ENCODE peak calls at places on chromosomes 2 and 18, in nine cellular contexts. A is right cardiac atrium; Y is breast epithelium; L is heart left ventricle; T is CD4-positive, alpha-beta memory T cell; C is CD8-positive, alpha-beta T cell; M is tibial nerve; Q is fibroblast of lung; F is GM06990. N is an unnamed sample.

GRCh38 chr2:15601681-15602080 is 10.0 kb downstream of the DDX1 start:
- DNase-seq in A (no peak), Y (no peak), L (no peak), T (no peak), C (no peak), M (no peak), Q (no peak), F (no peak), N (no peak)

GRCh38 chr2:64338910-64339500 is 115.0 kb upstream of the LGALSL start:
- DNase-seq in A (no peak), Y (no peak), L (no peak), T (no peak), C (peak; percentile 76), M (no peak), Q (peak; percentile 61), F (no peak), N (no peak)

GRCh38 chr2:74104839-74105238 is 42.9 kb downstream of the BOLA3 start:
- DNase-seq in A (no peak), Y (no peak), L (no peak), T (peak; percentile 17), C (no peak), M (no peak), Q (no peak), F (no peak), N (no peak)

GRCh38 chr18:48486762-48487161 is 52.1 kb upstream of the CTIF start:
- DNase-seq in A (no peak), Y (no peak), L (no peak), T (no peak), C (no peak), M (no peak), Q (peak; percentile 84), F (no peak), N (no peak)

GRCh38 chr2:17879137-17879912 is 858 bp downstream of the KCNS3 start:
- DNase-seq in A (peak; percentile 86), Y (peak; percentile 42), L (peak; percentile 72), T (no peak), C (no peak), M (no peak), Q (peak; percentile 52), F (peak; percentile 20), N (peak; percentile 59)

GRCh38 chr2:231334981-231335380 is 60.5 kb upstream of the B3GNT7 start:
- DNase-seq in A (no peak), Y (no peak), L (no peak), T (no peak), C (no peak), M (no peak), Q (no peak), F (no peak), N (no peak)

GRCh38 chr2:118697771-118698170 is 149.7 kb downstream of the EN1 start:
- DNase-seq in A (no peak), Y (no peak), L (no peak), T (no peak), C (no peak), M (no peak), Q (peak; percentile 84), F (no peak), N (no peak)

GRCh38 chr18:69400253-69400975 is at the start of gene DOK6:
- DNase-seq in A (peak; percentile 86), Y (no peak), L (peak; percentile 66), T (no peak), C (no peak), M (peak; percentile 16), Q (peak; percentile 85), F (no peak), N (peak; percentile 62)

GRCh38 chr2:230674401-230674800 is 38.2 kb upstream of the CAB39 start:
- DNase-seq in A (no peak), Y (no peak), L (no peak), T (no peak), C (no peak), M (no peak), Q (no peak), F (no peak), N (no peak)

GRCh38 chr2:230721712-230722111 is 9.1 kb downstream of the CAB39 start:
- DNase-seq in A (no peak), Y (no peak), L (no peak), T (peak; percentile 19), C (no peak), M (no peak), Q (peak; percentile 56), F (no peak), N (no peak)

GRCh38 chr2:217943379-217944321 is 59.1 kb downstream of the TNS1 start:
- DNase-seq in A (peak; percentile 95), Y (peak; percentile 65), L (peak; percentile 91), T (no peak), C (no peak), M (peak; percentile 68), Q (peak; percentile 70), F (no peak), N (peak; percentile 93)

GRCh38 chr18:48065601-48065995 is 135.1 kb upstream of the SMAD2 start:
- DNase-seq in A (no peak), Y (no peak), L (no peak), T (no peak), C (no peak), M (no peak), Q (no peak), F (no peak), N (peak; percentile 47)

DNA sequence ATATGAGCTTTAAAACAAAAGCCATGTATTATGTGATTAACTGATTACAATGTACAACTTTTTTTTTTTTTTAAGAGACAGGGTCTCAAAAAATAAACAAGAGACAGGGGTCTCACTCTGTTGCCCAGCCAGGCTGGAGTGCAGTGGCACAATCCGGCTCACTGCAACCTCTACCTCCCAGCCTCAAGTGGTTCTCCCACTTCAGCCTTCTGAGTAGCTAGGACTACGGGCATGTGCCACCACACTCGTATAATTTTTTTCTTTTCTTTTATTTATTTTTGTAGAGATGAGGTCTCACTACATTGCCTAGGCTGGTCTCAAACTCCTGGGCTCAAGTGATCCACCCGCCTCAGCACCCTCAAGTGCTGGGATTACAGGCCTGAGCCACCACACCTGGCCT is 103.1 kb downstream of the ATAD2B start:
- DNase-seq in A (no peak), Y (no peak), L (no peak), T (no peak), C (no peak), M (no peak), Q (no peak), F (no peak), N (peak; percentile 14)
- H3K27me3 ChIP-seq in A (no peaks in the 10 kb centered on the region), Y (no peaks in the 10 kb centered on the region), L (no peaks in the 10 kb centered on the region), T (no peaks in the 10 kb centered on the region), C (no peaks in the 10 kb centered on the region), M (no peaks in the 10 kb centered on the region), Q (no peaks in the 10 kb centered on the region), F (no peaks in the 10 kb centered on the region), N (no peaks in the 10 kb centered on the region)

GRCh38 chr2:218983971-218984238 is 1.1 kb downstream of the FEV start:
- DNase-seq in A (no peak), Y (no peak), L (no peak), T (no peak), C (no peak), M (no peak), Q (no peak), F (no peak), N (no peak)

GRCh38 chr2:218980800-218981389 is 4.1 kb downstream of the FEV start:
- DNase-seq in A (no peak), Y (no peak), L (no peak), T (no peak), C (no peak), M (no peak), Q (no peak), F (no peak), N (no peak)

GRCh38 chr2:218981390-218982311 is 3.3 kb downstream of the FEV start:
- DNase-seq in A (no peak), Y (no peak), L (peak; percentile 45), T (no peak), C (no peak), M (no peak), Q (peak; percentile 20), F (no peak), N (peak; percentile 22)

GRCh38 chr2:218983263-218983970 is 1.6 kb downstream of the FEV start:
- DNase-seq in A (no peak), Y (no peak), L (no peak), T (no peak), C (no peak), M (no peak), Q (no peak), F (no peak), N (no peak)

DNA sequence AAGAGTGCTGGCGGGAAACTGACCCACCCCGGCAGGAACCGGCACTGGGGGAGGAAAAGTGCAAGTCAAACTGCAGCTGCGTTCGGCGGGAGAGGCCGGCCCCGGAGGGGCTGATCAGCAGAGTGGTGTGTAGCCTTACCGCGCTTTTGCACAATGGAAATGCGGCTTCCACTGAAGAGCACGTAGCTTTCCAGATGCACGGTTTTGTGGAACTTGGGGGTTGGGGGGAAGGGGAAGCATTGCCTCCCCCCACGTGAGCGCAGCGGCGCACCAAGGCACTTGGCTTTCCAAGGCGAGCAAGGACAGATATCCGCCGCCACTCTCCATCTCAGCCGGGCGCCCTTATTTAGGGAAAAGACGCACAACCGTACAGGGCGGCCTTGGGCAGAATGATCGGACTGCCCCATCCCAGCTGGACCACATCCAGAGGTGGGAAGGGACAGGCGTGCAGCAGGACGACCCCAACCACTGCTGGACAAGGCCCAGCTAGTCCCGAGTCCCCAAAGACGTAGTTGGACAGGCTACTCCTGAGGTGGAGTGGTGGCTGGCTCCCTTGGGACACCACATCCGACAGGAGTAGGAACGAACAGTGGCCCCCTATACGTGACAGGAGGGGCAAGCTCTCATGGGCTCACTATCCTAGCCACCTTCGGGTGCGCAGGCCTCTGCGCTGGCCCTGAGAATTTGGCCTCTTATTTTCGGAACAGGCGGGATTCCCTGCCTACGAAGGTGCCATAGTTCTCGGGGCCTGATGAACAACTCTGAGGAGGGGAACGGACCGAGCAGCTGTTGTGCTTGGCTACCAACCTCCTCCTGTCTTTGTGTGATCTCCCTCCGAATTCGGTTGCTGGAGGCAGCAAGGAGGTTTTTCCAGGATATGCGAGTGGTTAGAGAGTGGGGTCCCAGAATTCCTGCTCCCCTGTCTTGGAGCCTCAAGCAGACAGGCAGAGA is 2.4 kb downstream of the FEV start:
- DNase-seq in A (no peak), Y (no peak), L (no peak), T (no peak), C (no peak), M (no peak), Q (no peak), F (no peak), N (no peak)
- H3K27me3 ChIP-seq in A (no peaks in the 10 kb centered on the region), Y (peaks cover 8% of the 10 kb centered on the region), L (peaks cover 95% of the 10 kb centered on the region), T (peaks cover 46% of the 10 kb centered on the region), C (peaks cover 58% of the 10 kb centered on the region), M (peaks cover 97% of the 10 kb centered on the region), Q (peaks cover 57% of the 10 kb centered on the region), F (peaks cover 8% of the 10 kb centered on the region), N (peaks cover 45% of the 10 kb centered on the region)

DNA sequence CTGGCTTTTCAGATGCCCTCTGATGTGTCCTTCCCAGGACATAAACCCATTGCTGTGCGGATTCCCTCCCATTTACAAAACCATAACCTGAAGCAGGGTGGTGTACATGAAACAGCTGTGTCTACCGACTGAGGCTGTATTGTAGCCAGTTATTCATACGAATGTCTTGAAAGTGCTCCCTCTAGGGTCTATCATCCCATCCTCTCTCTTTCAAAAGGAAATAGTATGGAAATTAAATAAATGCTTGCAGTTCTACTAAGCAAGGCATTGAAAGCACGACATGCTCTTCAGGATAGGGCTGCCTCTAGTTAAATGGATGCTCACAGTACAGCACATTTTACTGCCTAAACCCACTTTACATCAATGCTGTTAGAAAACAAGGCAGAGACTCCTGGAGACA is 112.2 kb upstream of the PXDN start:
- DNase-seq in A (no peak), Y (no peak), L (no peak), T (no peak), C (no peak), M (no peak), Q (no peak), F (no peak), N (no peak)
- H3K27me3 ChIP-seq in A (no peaks in the 10 kb centered on the region), Y (no peaks in the 10 kb centered on the region), L (peaks cover 49% of the 10 kb centered on the region), T (peaks cover 13% of the 10 kb centered on the region), C (no peaks in the 10 kb centered on the region), M (peaks cover 41% of the 10 kb centered on the region), Q (peaks cover 8% of the 10 kb centered on the region), F (no peaks in the 10 kb centered on the region), N (no peaks in the 10 kb centered on the region)

GRCh38 chr2:237041231-237041630 is 44.5 kb upstream of the COPS8 start:
- DNase-seq in A (peak; percentile 85), Y (no peak), L (no peak), T (no peak), C (no peak), M (no peak), Q (no peak), F (no peak), N (peak; percentile 73)
- H3K27me3 ChIP-seq in A (no peaks in the 10 kb centered on the region), Y (no peaks in the 10 kb centered on the region), L (no peaks in the 10 kb centered on the region), T (no peaks in the 10 kb centered on the region), C (no peaks in the 10 kb centered on the region), M (no peaks in the 10 kb centered on the region), Q (no peaks in the 10 kb centered on the region), F (no peaks in the 10 kb centered on the region), N (no peaks in the 10 kb centered on the region)